ENCODE peak calls at places on chromosomes 3 and 15, in five cellular contexts. K, E, I, R and P are unnamed samples.

GRCh38 chr3:27147215-27147614 is 222.0 kb downstream of the NEK10 start:
- DNase-seq in K (no peak), R (no peak), E (no peak), I (no peak), P (no peak)

GRCh38 chr3:145450018-145450682 is 710.8 kb downstream of the PLOD2 start:
- DNase-seq in I (no peak), K (no peak), R (no peak), E (no peak), P (no peak)

GRCh38 chr3:127217594-127218456 is 24.9 kb downstream of the PRR23E start:
- DNase-seq in K (no peak), E (no peak), R (no peak), I (no peak), P (no peak)

GRCh38 chr15:35450492-35450891 is 95.5 kb downstream of the DPH6 start:
- DNase-seq in K (no peak), E (no peak), R (no peak), I (no peak), P (no peak)

GRCh38 chr3:72820405-72820804 is 27.8 kb downstream of the SHQ1 start:
- DNase-seq in I (no peak), K (no peak), R (no peak), E (no peak), P (peak; percentile 31)

GRCh38 chr15:65634381-65634780 is 12.6 kb downstream of the SLC24A1 start:
- DNase-seq in E (no peak), K (peak; percentile 59), R (no peak), I (no peak), P (no peak)

GRCh38 chr15:87348746-87349145 is 907.8 kb downstream of the NTRK3 start:
- DNase-seq in K (peak; percentile 11), I (no peak), E (no peak), R (no peak), P (no peak)

GRCh38 chr3:130850044-130850797 is 43.7 kb upstream of the ATP2C1 start:
- DNase-seq in R (peak; percentile 38), K (peak; percentile 1), I (peak; percentile 95), E (no peak), P (no peak)

GRCh38 chr3:46979958-46980497 is 562 bp downstream of the NBEAL2 start:
- DNase-seq in I (no peak), K (no peak), E (no peak), R (no peak), P (no peak)

GRCh38 chr3:30333903-30334302 is 272.5 kb upstream of the TGFBR2 start:
- DNase-seq in E (no peak), R (no peak), I (no peak), K (no peak), P (no peak)

GRCh38 chr3:134423153-134423552 is 48.9 kb upstream of the AMOTL2 start:
- DNase-seq in R (peak; percentile 25), K (no peak), I (no peak), E (no peak), P (no peak)

GRCh38 chr3:23863060-23863459 is 53.7 kb downstream of the NKIRAS1 start:
- DNase-seq in K (no peak), I (no peak), R (no peak), E (no peak), P (no peak)

GRCh38 chr15:34850121-34850520 is 54.8 kb upstream of the ACTC1 start:
- DNase-seq in R (peak; percentile 40), K (no peak), I (no peak), E (no peak), P (no peak)

DNA sequence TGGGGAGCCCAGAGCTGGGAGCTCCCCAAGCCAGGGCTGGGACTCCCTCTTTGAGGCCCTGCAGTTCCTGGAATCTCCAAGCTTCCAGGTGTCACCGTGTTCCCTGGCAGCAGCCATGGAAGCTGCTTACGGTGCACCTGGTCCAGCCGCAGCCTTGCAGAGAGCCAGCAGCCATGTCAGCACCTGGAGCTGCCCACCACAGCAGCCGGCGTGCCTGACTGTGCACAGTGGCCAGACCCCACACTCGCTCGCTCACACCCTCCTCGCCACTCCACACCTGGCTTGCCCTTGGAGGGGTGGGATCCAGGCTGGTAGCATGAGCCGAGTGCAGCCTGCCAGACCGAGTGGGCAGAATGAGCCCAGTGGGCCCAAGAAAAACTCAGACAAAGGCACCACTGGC is 14.8 kb upstream of the HTR3E start:
- DNase-seq in I (no peak), E (no peak), K (no peak), R (no peak), P (no peak)
- H3K4me1 ChIP-seq in I (no peaks in the 10 kb centered on the region), E (no peaks in the 10 kb centered on the region), K (no peaks in the 10 kb centered on the region), R (no peaks in the 10 kb centered on the region), P (no peaks in the 10 kb centered on the region)

DNA sequence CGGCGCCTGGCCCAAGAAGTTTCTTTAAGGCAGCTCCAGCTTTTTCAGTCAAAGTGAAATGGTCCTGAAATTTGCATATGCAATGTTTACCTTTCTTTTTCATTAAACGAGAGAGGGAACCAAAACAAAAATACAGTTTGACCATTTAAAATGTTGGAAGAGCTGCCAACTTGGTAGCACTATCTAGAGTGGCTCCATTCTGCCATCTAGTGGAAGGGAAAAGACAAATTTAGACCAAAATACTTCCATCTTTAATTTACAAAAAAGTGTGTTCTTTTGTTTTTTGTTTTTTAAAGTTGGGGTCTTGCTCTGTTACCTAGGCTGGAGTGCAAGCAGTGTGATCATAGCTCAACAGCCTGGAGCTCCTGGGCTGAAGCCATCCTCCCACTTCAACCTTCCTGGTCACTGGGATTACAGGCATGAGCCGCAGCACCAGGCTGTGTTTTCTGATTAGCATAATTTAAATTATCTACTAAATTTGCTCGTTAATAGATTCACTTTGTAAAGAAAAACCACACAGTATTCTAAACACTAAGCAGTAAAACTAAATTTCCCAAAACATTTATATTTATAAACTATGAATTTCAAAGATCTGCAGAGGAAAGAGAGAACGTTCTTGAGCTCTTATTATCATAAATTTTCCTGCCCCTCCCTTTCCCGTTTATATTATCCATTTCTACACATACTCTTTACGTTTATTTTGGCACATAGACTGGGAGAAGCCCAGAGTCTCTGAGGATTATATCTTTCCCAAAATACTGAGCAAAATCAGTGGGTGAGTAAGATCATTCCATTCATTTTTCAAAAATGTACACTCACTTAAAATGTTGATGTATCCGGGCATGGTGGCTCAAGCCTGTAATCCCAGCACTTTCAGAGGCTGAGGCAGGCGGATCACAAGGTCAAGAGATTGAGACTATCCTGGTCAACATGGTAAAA is 15.4 kb upstream of the RFC4 start:
- DNase-seq in I (no peak), E (no peak), K (peak; percentile 56), R (peak; percentile 54), P (no peak)
- TF ChIP-seq EP300 in I (no peak), E (no peak), K (no peak), R (no peak), P (no peak)

DNA sequence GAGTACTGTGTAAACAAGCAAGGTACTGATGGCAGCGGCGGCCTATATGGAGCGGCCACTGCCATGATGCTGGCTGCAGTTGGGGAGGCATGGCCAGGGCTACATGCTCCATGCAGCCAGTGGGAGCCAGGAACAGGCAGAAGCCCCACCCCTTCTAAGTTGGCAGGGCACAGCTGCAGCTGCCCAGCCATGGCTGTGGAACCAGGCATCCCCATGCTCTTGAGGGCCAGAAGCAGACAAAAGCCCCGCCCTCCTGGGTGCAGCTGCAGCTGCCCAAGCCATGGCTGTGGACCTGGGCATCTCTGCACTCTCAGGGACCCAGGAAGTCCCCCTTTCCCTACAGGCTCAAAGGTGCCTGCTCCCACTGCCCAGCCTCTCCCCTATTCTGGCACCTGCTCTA is 150.9 kb downstream of the FMN1 start:
- DNase-seq in R (no peak), I (no peak), E (no peak), K (no peak), P (no peak)
- H3K9me3 ChIP-seq in R (no peaks in the 10 kb centered on the region), I (no peaks in the 10 kb centered on the region), E (no peaks in the 10 kb centered on the region), K (peaks cover 19% of the 10 kb centered on the region), P (peaks cover 11% of the 10 kb centered on the region)

GRCh38 chr3:37642959-37643598 is 218.6 kb upstream of the CTDSPL start:
- DNase-seq in I (no peak), E (no peak), K (no peak), R (no peak), P (no peak)
- H3K4me1 ChIP-seq in I (no peaks in the 10 kb centered on the region), E (peaks cover 5% of the 10 kb centered on the region), K (no peaks in the 10 kb centered on the region), R (no peaks in the 10 kb centered on the region), P (no peaks in the 10 kb centered on the region)

GRCh38 chr15:64507293-64507802 is 47.0 kb downstream of the ZNF609 start:
- DNase-seq in I (peak; percentile 48), E (no peak), K (peak; percentile 42), R (peak; percentile 68), P (peak; percentile 26)
- TF ChIP-seq EP300 in I (peak; percentile 8), E (no peak), K (no peak), R (peak; percentile 66), P (no peak)

DNA sequence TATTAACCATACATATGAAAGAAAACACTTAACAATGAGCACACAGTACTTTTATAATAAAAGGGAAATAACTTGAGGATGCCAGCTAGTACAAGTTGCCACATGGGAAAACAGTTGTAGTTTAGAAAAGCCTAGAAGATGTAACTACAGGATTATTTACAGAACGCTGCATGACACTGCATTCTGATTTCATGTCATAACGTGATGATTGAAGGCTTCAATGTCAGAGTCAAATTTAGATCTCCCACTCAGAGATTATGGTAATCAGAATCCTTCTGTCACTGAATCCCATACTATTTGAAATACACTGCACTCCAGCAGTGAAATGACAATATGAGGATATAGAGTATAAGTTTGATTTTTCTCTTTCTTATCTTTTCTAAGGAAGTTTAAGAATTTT is 253.9 kb upstream of the LRRN1 start:
- DNase-seq in E (no peak), R (no peak), K (no peak), I (no peak), P (no peak)
- H3K9me3 ChIP-seq in E (no peaks in the 10 kb centered on the region), R (no peaks in the 10 kb centered on the region), K (no peaks in the 10 kb centered on the region), I (no peaks in the 10 kb centered on the region), P (peaks cover 12% of the 10 kb centered on the region)

GRCh38 chr3:124775776-124776336 is 45.6 kb downstream of the UMPS start:
- DNase-seq in K (no peak), R (no peak), E (no peak), I (no peak), P (no peak)

GRCh38 chr3:124772081-124772831 is 42.0 kb downstream of the UMPS start:
- DNase-seq in E (no peak), R (peak; percentile 83), I (no peak), K (peak; percentile 70), P (peak; percentile 39)

GRCh38 chr3:124774841-124775402 is 44.7 kb downstream of the UMPS start:
- DNase-seq in I (no peak), E (no peak), R (no peak), K (no peak), P (no peak)

GRCh38 chr3:124774305-124774673 is 44.0 kb downstream of the UMPS start:
- DNase-seq in I (no peak), K (peak; percentile 56), E (no peak), R (no peak), P (no peak)

GRCh38 chr3:124773351-124774304 is 43.4 kb downstream of the UMPS start:
- DNase-seq in E (no peak), I (no peak), R (no peak), K (no peak), P (no peak)
- H3K4me1 ChIP-seq in E (peaks cover 48% of the 10 kb centered on the region), I (peaks cover 27% of the 10 kb centered on the region), R (peaks cover 44% of the 10 kb centered on the region), K (peaks cover 76% of the 10 kb centered on the region), P (peaks cover 34% of the 10 kb centered on the region)

GRCh38 chr3:190072856-190073255 is 47.8 kb downstream of the P3H2 start:
- DNase-seq in I (no peak), R (no peak), E (no peak), K (no peak), P (no peak)

GRCh38 chr3:190073264-190073663 is 47.4 kb downstream of the P3H2 start:
- DNase-seq in I (no peak), K (no peak), R (peak; percentile 39), E (no peak), P (no peak)

GRCh38 chr3:190076138-190076537 is 44.6 kb downstream of the P3H2 start:
- DNase-seq in R (no peak), I (no peak), E (no peak), K (no peak), P (no peak)

GRCh38 chr3:190074817-190075216 is 45.9 kb downstream of the P3H2 start:
- DNase-seq in K (no peak), I (no peak), E (no peak), R (no peak), P (no peak)

GRCh38 chr3:190070623-190071347 is 49.9 kb downstream of the P3H2 start:
- DNase-seq in I (no peak), E (no peak), R (no peak), K (no peak), P (no peak)
- TF ChIP-seq EP300 in I (no peak), E (no peak), R (no peak), K (no peak), P (no peak)